ENCODE peak calls at places on chromosomes 7 and 10, in eight cellular contexts. One of them, this sample, is unnamed.

GRCh38 chr10:113959383-113959760 is 84.3 kb upstream of the ADRB1 start:
- DNase-seq in H9: no peak
- DNase-seq in endothelial cell: no peak
- DNase-seq in NCI-H2081: peak
- DNase-seq in H4: no peak
- DNase-seq in NCI-H2029 treated with DMSO at 0.1 percent for 48 hours: peak
- DNase-seq in activated naive CD4-positive, alpha-beta T cell treated with anti-CD3 and anti-CD28 coated beads, Interleukin-2, amount 50 U/mL, for 16 hours: no peak
- DNase-seq in cardiac fibroblast: no peak
- DNase-seq in this sample: peak

GRCh38 chr7:44045226-44046014 is 918 bp downstream of the DBNL start:
- DNase-seq in NCI-H2029 treated with DMSO at 0.1 percent for 48 hours: no peak
- DNase-seq in H9: peak
- DNase-seq in H4: no peak
- DNase-seq in NCI-H2081: no peak
- DNase-seq in endothelial cell: no peak
- DNase-seq in cardiac fibroblast: no peak
- DNase-seq in activated naive CD4-positive, alpha-beta T cell treated with anti-CD3 and anti-CD28 coated beads, Interleukin-2, amount 50 U/mL, for 16 hours: no peak
- DNase-seq in this sample: no peak

GRCh38 chr10:17847586-17848296 is 38.6 kb downstream of the MRC1 start:
- DNase-seq in NCI-H2029 treated with DMSO at 0.1 percent for 48 hours: no peak
- DNase-seq in cardiac fibroblast: peak
- DNase-seq in H9: no peak
- DNase-seq in H4: no peak
- DNase-seq in NCI-H2081: peak
- DNase-seq in endothelial cell: no peak
- DNase-seq in activated naive CD4-positive, alpha-beta T cell treated with anti-CD3 and anti-CD28 coated beads, Interleukin-2, amount 50 U/mL, for 16 hours: no peak
- DNase-seq in this sample: peak

GRCh38 chr7:23357190-23358093 is 58.3 kb downstream of the MALSU1 start:
- DNase-seq in H4: peak
- DNase-seq in NCI-H2081: no peak
- DNase-seq in NCI-H2029 treated with DMSO at 0.1 percent for 48 hours: no peak
- DNase-seq in activated naive CD4-positive, alpha-beta T cell treated with anti-CD3 and anti-CD28 coated beads, Interleukin-2, amount 50 U/mL, for 16 hours: no peak
- DNase-seq in H9: no peak
- DNase-seq in endothelial cell: no peak
- DNase-seq in cardiac fibroblast: peak
- DNase-seq in this sample: peak

GRCh38 chr7:40704172-40704571 is 569.4 kb downstream of the SUGCT start:
- DNase-seq in NCI-H2081: no peak
- DNase-seq in H4: no peak
- DNase-seq in NCI-H2029 treated with DMSO at 0.1 percent for 48 hours: no peak
- DNase-seq in H9: no peak
- DNase-seq in activated naive CD4-positive, alpha-beta T cell treated with anti-CD3 and anti-CD28 coated beads, Interleukin-2, amount 50 U/mL, for 16 hours: no peak
- DNase-seq in endothelial cell: no peak
- DNase-seq in cardiac fibroblast: no peak
- DNase-seq in this sample: no peak

GRCh38 chr7:82595176-82595575 is 151.6 kb upstream of the CACNA2D1 start:
- DNase-seq in NCI-H2081: peak
- DNase-seq in endothelial cell: no peak
- DNase-seq in H9: no peak
- DNase-seq in cardiac fibroblast: no peak
- DNase-seq in activated naive CD4-positive, alpha-beta T cell treated with anti-CD3 and anti-CD28 coated beads, Interleukin-2, amount 50 U/mL, for 16 hours: no peak
- DNase-seq in H4: no peak
- DNase-seq in NCI-H2029 treated with DMSO at 0.1 percent for 48 hours: peak
- DNase-seq in this sample: no peak

GRCh38 chr7:131665021-131665420 is 108.6 kb upstream of the PODXL start:
- DNase-seq in activated naive CD4-positive, alpha-beta T cell treated with anti-CD3 and anti-CD28 coated beads, Interleukin-2, amount 50 U/mL, for 16 hours: no peak
- DNase-seq in cardiac fibroblast: no peak
- DNase-seq in H4: no peak
- DNase-seq in NCI-H2029 treated with DMSO at 0.1 percent for 48 hours: no peak
- DNase-seq in H9: no peak
- DNase-seq in NCI-H2081: no peak
- DNase-seq in endothelial cell: no peak
- DNase-seq in this sample: no peak

GRCh38 chr10:102004376-102004775 is 51.6 kb downstream of the ARMH3 start:
- DNase-seq in NCI-H2029 treated with DMSO at 0.1 percent for 48 hours: no peak
- DNase-seq in H4: no peak
- DNase-seq in cardiac fibroblast: peak
- DNase-seq in NCI-H2081: no peak
- DNase-seq in endothelial cell: no peak
- DNase-seq in H9: no peak
- DNase-seq in activated naive CD4-positive, alpha-beta T cell treated with anti-CD3 and anti-CD28 coated beads, Interleukin-2, amount 50 U/mL, for 16 hours: no peak
- DNase-seq in this sample: peak

GRCh38 chr10:4807803-4808507 is 18.1 kb upstream of the AKR1E2 start:
- DNase-seq in NCI-H2029 treated with DMSO at 0.1 percent for 48 hours: no peak
- DNase-seq in H4: peak
- DNase-seq in activated naive CD4-positive, alpha-beta T cell treated with anti-CD3 and anti-CD28 coated beads, Interleukin-2, amount 50 U/mL, for 16 hours: no peak
- DNase-seq in NCI-H2081: no peak
- DNase-seq in cardiac fibroblast: peak
- DNase-seq in H9: no peak
- DNase-seq in endothelial cell: no peak
- DNase-seq in this sample: no peak

GRCh38 chr7:116449441-116449840 is 50.1 kb upstream of the CAV2 start:
- DNase-seq in endothelial cell: no peak
- DNase-seq in NCI-H2029 treated with DMSO at 0.1 percent for 48 hours: no peak
- DNase-seq in cardiac fibroblast: no peak
- DNase-seq in activated naive CD4-positive, alpha-beta T cell treated with anti-CD3 and anti-CD28 coated beads, Interleukin-2, amount 50 U/mL, for 16 hours: no peak
- DNase-seq in NCI-H2081: no peak
- DNase-seq in H9: no peak
- DNase-seq in H4: no peak
- DNase-seq in this sample: no peak

GRCh38 chr10:8468477-8468876 is 414.0 kb downstream of the GATA3 start:
- DNase-seq in NCI-H2029 treated with DMSO at 0.1 percent for 48 hours: no peak
- DNase-seq in endothelial cell: no peak
- DNase-seq in NCI-H2081: no peak
- DNase-seq in H4: no peak
- DNase-seq in H9: no peak
- DNase-seq in cardiac fibroblast: no peak
- DNase-seq in activated naive CD4-positive, alpha-beta T cell treated with anti-CD3 and anti-CD28 coated beads, Interleukin-2, amount 50 U/mL, for 16 hours: no peak
- DNase-seq in this sample: no peak

GRCh38 chr10:93461807-93462178 is 20.3 kb downstream of the MYOF start:
- DNase-seq in cardiac fibroblast: peak
- DNase-seq in NCI-H2081: no peak
- DNase-seq in activated naive CD4-positive, alpha-beta T cell treated with anti-CD3 and anti-CD28 coated beads, Interleukin-2, amount 50 U/mL, for 16 hours: no peak
- DNase-seq in NCI-H2029 treated with DMSO at 0.1 percent for 48 hours: peak
- DNase-seq in endothelial cell: no peak
- DNase-seq in H9: no peak
- DNase-seq in H4: peak
- DNase-seq in this sample: peak

GRCh38 chr7:1548438-1548831 is 7.6 kb downstream of the TMEM184A start:
- DNase-seq in H9: no peak
- DNase-seq in endothelial cell: no peak
- DNase-seq in activated naive CD4-positive, alpha-beta T cell treated with anti-CD3 and anti-CD28 coated beads, Interleukin-2, amount 50 U/mL, for 16 hours: no peak
- DNase-seq in NCI-H2029 treated with DMSO at 0.1 percent for 48 hours: no peak
- DNase-seq in H4: no peak
- DNase-seq in NCI-H2081: no peak
- DNase-seq in cardiac fibroblast: no peak
- DNase-seq in this sample: no peak

GRCh38 chr10:50421026-50421719 is 169.9 kb upstream of the ASAH2 start:
- DNase-seq in H4: peak
- DNase-seq in NCI-H2081: no peak
- DNase-seq in cardiac fibroblast: peak
- DNase-seq in NCI-H2029 treated with DMSO at 0.1 percent for 48 hours: no peak
- DNase-seq in endothelial cell: peak
- DNase-seq in H9: peak
- DNase-seq in activated naive CD4-positive, alpha-beta T cell treated with anti-CD3 and anti-CD28 coated beads, Interleukin-2, amount 50 U/mL, for 16 hours: peak
- DNase-seq in this sample: peak

GRCh38 chr7:40969641-40970040 is 733.2 kb downstream of the INHBA start:
- DNase-seq in endothelial cell: no peak
- DNase-seq in NCI-H2029 treated with DMSO at 0.1 percent for 48 hours: no peak
- DNase-seq in activated naive CD4-positive, alpha-beta T cell treated with anti-CD3 and anti-CD28 coated beads, Interleukin-2, amount 50 U/mL, for 16 hours: no peak
- DNase-seq in cardiac fibroblast: no peak
- DNase-seq in H4: no peak
- DNase-seq in H9: no peak
- DNase-seq in NCI-H2081: no peak
- DNase-seq in this sample: no peak

GRCh38 chr7:74069790-74070618 is 13.6 kb upstream of the LIMK1 start:
- DNase-seq in cardiac fibroblast: no peak
- DNase-seq in H9: no peak
- DNase-seq in NCI-H2029 treated with DMSO at 0.1 percent for 48 hours: no peak
- DNase-seq in endothelial cell: no peak
- DNase-seq in H4: no peak
- DNase-seq in NCI-H2081: no peak
- DNase-seq in activated naive CD4-positive, alpha-beta T cell treated with anti-CD3 and anti-CD28 coated beads, Interleukin-2, amount 50 U/mL, for 16 hours: no peak
- DNase-seq in this sample: no peak

GRCh38 chr7:64078699-64078994 is 33.4 kb downstream of the ZNF727 start:
- DNase-seq in endothelial cell: no peak
- DNase-seq in NCI-H2029 treated with DMSO at 0.1 percent for 48 hours: no peak
- DNase-seq in NCI-H2081: no peak
- DNase-seq in activated naive CD4-positive, alpha-beta T cell treated with anti-CD3 and anti-CD28 coated beads, Interleukin-2, amount 50 U/mL, for 16 hours: no peak
- DNase-seq in cardiac fibroblast: no peak
- DNase-seq in H4: no peak
- DNase-seq in H9: no peak
- DNase-seq in this sample: no peak

GRCh38 chr7:87328281-87328680 is 17.2 kb upstream of the CROT start:
- DNase-seq in activated naive CD4-positive, alpha-beta T cell treated with anti-CD3 and anti-CD28 coated beads, Interleukin-2, amount 50 U/mL, for 16 hours: no peak
- DNase-seq in NCI-H2029 treated with DMSO at 0.1 percent for 48 hours: no peak
- DNase-seq in cardiac fibroblast: peak
- DNase-seq in H4: no peak
- DNase-seq in NCI-H2081: peak
- DNase-seq in H9: no peak
- DNase-seq in endothelial cell: no peak
- DNase-seq in this sample: no peak

GRCh38 chr10:75654171-75654772 is 222.8 kb downstream of the LRMDA start:
- DNase-seq in H9: no peak
- DNase-seq in cardiac fibroblast: peak
- DNase-seq in endothelial cell: no peak
- DNase-seq in H4: peak
- DNase-seq in NCI-H2081: no peak
- DNase-seq in NCI-H2029 treated with DMSO at 0.1 percent for 48 hours: no peak
- DNase-seq in activated naive CD4-positive, alpha-beta T cell treated with anti-CD3 and anti-CD28 coated beads, Interleukin-2, amount 50 U/mL, for 16 hours: no peak
- DNase-seq in this sample: no peak

GRCh38 chr10:85888004-85888403 is 478.6 kb downstream of the GRID1 start:
- DNase-seq in NCI-H2081: no peak
- DNase-seq in H9: no peak
- DNase-seq in cardiac fibroblast: peak
- DNase-seq in H4: no peak
- DNase-seq in NCI-H2029 treated with DMSO at 0.1 percent for 48 hours: no peak
- DNase-seq in endothelial cell: no peak
- DNase-seq in activated naive CD4-positive, alpha-beta T cell treated with anti-CD3 and anti-CD28 coated beads, Interleukin-2, amount 50 U/mL, for 16 hours: no peak
- DNase-seq in this sample: no peak

GRCh38 chr10:543131-543530 is 146.3 kb downstream of the DIP2C start:
- DNase-seq in endothelial cell: no peak
- DNase-seq in NCI-H2029 treated with DMSO at 0.1 percent for 48 hours: no peak
- DNase-seq in NCI-H2081: no peak
- DNase-seq in H9: no peak
- DNase-seq in activated naive CD4-positive, alpha-beta T cell treated with anti-CD3 and anti-CD28 coated beads, Interleukin-2, amount 50 U/mL, for 16 hours: no peak
- DNase-seq in H4: no peak
- DNase-seq in cardiac fibroblast: no peak
- DNase-seq in this sample: no peak

GRCh38 chr7:124879771-124880170 is 49.9 kb downstream of the POT1 start:
- DNase-seq in endothelial cell: no peak
- DNase-seq in NCI-H2029 treated with DMSO at 0.1 percent for 48 hours: no peak
- DNase-seq in activated naive CD4-positive, alpha-beta T cell treated with anti-CD3 and anti-CD28 coated beads, Interleukin-2, amount 50 U/mL, for 16 hours: no peak
- DNase-seq in H9: no peak
- DNase-seq in H4: no peak
- DNase-seq in NCI-H2081: no peak
- DNase-seq in cardiac fibroblast: no peak
- DNase-seq in this sample: no peak

GRCh38 chr10:70176441-70176840 is 6.1 kb upstream of the SAR1A start:
- DNase-seq in activated naive CD4-positive, alpha-beta T cell treated with anti-CD3 and anti-CD28 coated beads, Interleukin-2, amount 50 U/mL, for 16 hours: no peak
- DNase-seq in NCI-H2029 treated with DMSO at 0.1 percent for 48 hours: no peak
- DNase-seq in H9: no peak
- DNase-seq in endothelial cell: no peak
- DNase-seq in H4: no peak
- DNase-seq in cardiac fibroblast: no peak
- DNase-seq in NCI-H2081: no peak
- DNase-seq in this sample: no peak

GRCh38 chr10:103367379-103367781 is 396 bp upstream of the TAF5 start:
- DNase-seq in endothelial cell: no peak
- DNase-seq in NCI-H2029 treated with DMSO at 0.1 percent for 48 hours: no peak
- DNase-seq in cardiac fibroblast: no peak
- DNase-seq in H4: no peak
- DNase-seq in NCI-H2081: no peak
- DNase-seq in H9: no peak
- DNase-seq in activated naive CD4-positive, alpha-beta T cell treated with anti-CD3 and anti-CD28 coated beads, Interleukin-2, amount 50 U/mL, for 16 hours: no peak
- DNase-seq in this sample: no peak

GRCh38 chr7:36686499-36686898 is 37.8 kb downstream of the AOAH start:
- DNase-seq in H4: peak
- DNase-seq in NCI-H2081: no peak
- DNase-seq in H9: no peak
- DNase-seq in NCI-H2029 treated with DMSO at 0.1 percent for 48 hours: no peak
- DNase-seq in endothelial cell: no peak
- DNase-seq in activated naive CD4-positive, alpha-beta T cell treated with anti-CD3 and anti-CD28 coated beads, Interleukin-2, amount 50 U/mL, for 16 hours: peak
- DNase-seq in cardiac fibroblast: peak
- DNase-seq in this sample: peak